ENCODE peak calls at places on chromosomes 16 and 17, in ten cellular contexts. L is anterior cingulate cortex; S is activated CD4-positive, alpha-beta T cell treated with anti-CD3 and anti-CD28 coated beads, Interleukin-2, amount 10 ng/mL, durations not matched to agents 7 days and 5 days; Y is stimulated activated CD4-positive, alpha-beta T cell treated with anti-CD3 and anti-CD28 coated beads, TNF-alpha, amount 100 ng/mL, for 48 hours; V is SHP77; U is left ventricle myocardium superior; Q is AG10803; K is EH; A is CD4-positive, alpha-beta T cell; I is PC-9. X is an unnamed sample.

GRCh38 chr17:19753661-19754463 is 5.8 kb upstream of the ALDH3A1 start:
- DNase-seq in Y (no peak), Q (peak), K (peak), I (peak), A (no peak), L (peak), S (no peak), V (peak), U (peak), X (no peak)

GRCh38 chr17:73194514-73195222 is 1.8 kb downstream of the COG1 start:
- DNase-seq in A (no peak), U (no peak), L (no peak), Y (no peak), V (no peak), S (no peak), I (no peak), Q (peak), K (peak), X (no peak)

GRCh38 chr16:49706620-49707355 is 149.1 kb downstream of the ZNF423 start:
- DNase-seq in U (no peak), K (no peak), Y (no peak), I (no peak), S (no peak), A (no peak), L (no peak), Q (no peak), V (no peak), X (no peak)

GRCh38 chr17:9270921-9271320 is 249.6 kb downstream of the NTN1 start:
- DNase-seq in V (no peak), S (no peak), Y (no peak), I (no peak), L (no peak), A (no peak), U (no peak), K (no peak), Q (no peak), X (no peak)

GRCh38 chr16:27474041-27474440 is 72.1 kb downstream of the IL21R start:
- DNase-seq in A (no peak), L (no peak), K (no peak), U (no peak), Q (no peak), Y (no peak), V (no peak), S (no peak), I (no peak), X (no peak)

GRCh38 chr17:35750526-35751395 is 2.3 kb downstream of the GAS2L2 start:
- DNase-seq in I (no peak), L (no peak), S (no peak), Y (no peak), A (no peak), Q (no peak), K (no peak), U (no peak), V (no peak), X (no peak)

GRCh38 chr17:14886200-14886739 is 378.9 kb downstream of the PMP22 start:
- DNase-seq in U (no peak), V (no peak), I (no peak), L (no peak), S (no peak), Y (no peak), K (peak), A (no peak), Q (peak), X (no peak)

GRCh38 chr16:10729104-10729503 is 14.5 kb upstream of the NUBP1 start:
- DNase-seq in I (no peak), V (no peak), U (no peak), K (no peak), Y (no peak), A (no peak), L (no peak), Q (no peak), S (no peak), X (no peak)

GRCh38 chr17:4310349-4311060 is 46.7 kb upstream of the ANKFY1 start:
- DNase-seq in I (no peak), S (no peak), U (peak), Q (no peak), K (peak), A (no peak), Y (no peak), L (peak), V (no peak), X (no peak)

GRCh38 chr17:41521574-41522261 is 3.0 kb upstream of the KRT15 start:
- DNase-seq in Q (peak), K (peak), S (no peak), I (peak), V (no peak), L (no peak), Y (no peak), U (no peak), A (no peak), X (no peak)

GRCh38 chr17:68248199-68248825 is 469 bp downstream of the AMZ2 start:
- DNase-seq in A (no peak), I (no peak), S (peak), V (no peak), L (peak), U (no peak), Q (peak), Y (no peak), K (peak), X (no peak)

GRCh38 chr16:54504372-54504771 is 217.8 kb upstream of the IRX3 start:
- DNase-seq in K (no peak), Q (no peak), V (no peak), S (no peak), L (no peak), Y (no peak), U (no peak), I (no peak), A (no peak), X (no peak)

GRCh38 chr17:68394608-68395331 is 62.5 kb downstream of the WIPI1 start:
- DNase-seq in A (no peak), L (no peak), Y (no peak), U (no peak), I (no peak), S (no peak), V (no peak), K (no peak), Q (no peak), X (no peak)

GRCh38 chr17:61284174-61284573 is 115.5 kb upstream of the TBX2 start:
- DNase-seq in I (no peak), U (no peak), S (no peak), Y (no peak), L (no peak), A (no peak), K (peak), V (no peak), Q (peak), X (no peak)

X was measured in GM18507.